ENCODE peak calls at places on chromosomes 13 and 19, in eight cellular contexts. S, G, D, I, W, Z, Y and A are unnamed samples.

GRCh38 chr19:1836458-1837221 is 11.6 kb downstream of the REXO1 start:
- DNase-seq in S (no peak), G (no peak), D (no peak), I (no peak), W (no peak), Z (no peak), Y (no peak), A (no peak)

GRCh38 chr19:31338069-31338767 is 11.0 kb downstream of the TSHZ3 start:
- DNase-seq in S (no peak), G (peak), D (peak), I (peak), W (peak), Z (no peak), Y (peak), A (peak)

GRCh38 chr19:4456843-4457653 is 546 bp downstream of the UBXN6 start:
- DNase-seq in S (peak), G (peak), D (peak), I (peak), W (peak), Z (peak), Y (no peak), A (peak)

GRCh38 chr19:47049307-47049700 is 880 bp upstream of the TMEM160 start:
- DNase-seq in S (peak), G (no peak), D (no peak), I (peak), W (no peak), Z (no peak), Y (no peak), A (peak)

GRCh38 chr13:59304596-59304995 is 859.1 kb downstream of the DIAPH3 start:
- DNase-seq in S (peak), G (no peak), D (peak), I (no peak), W (no peak), Z (no peak), Y (no peak), A (no peak)

GRCh38 chr13:24512208-24513068 is at the start of gene PARP4:
- DNase-seq in S (peak), G (peak), D (peak), I (peak), W (peak), Z (peak), Y (peak), A (peak)

GRCh38 chr13:31530883-31531282 is 208.4 kb upstream of the RXFP2 start:
- DNase-seq in S (no peak), G (no peak), D (no peak), I (no peak), W (no peak), Z (no peak), Y (no peak), A (no peak)

GRCh38 chr19:13960863-13961784 is 8.8 kb downstream of the DCAF15 start:
- DNase-seq in S (no peak), G (no peak), D (no peak), I (no peak), W (no peak), Z (no peak), Y (no peak), A (no peak)

GRCh38 chr13:60169239-60170031 is 5.7 kb upstream of the DIAPH3 start:
- DNase-seq in S (no peak), G (no peak), D (no peak), I (no peak), W (no peak), Z (no peak), Y (no peak), A (no peak)

GRCh38 chr19:31392514-31392913 is 43.3 kb upstream of the TSHZ3 start:
- DNase-seq in S (no peak), G (no peak), D (no peak), I (no peak), W (no peak), Z (no peak), Y (no peak), A (peak)

GRCh38 chr19:21568816-21569496 is 63.6 kb downstream of the ZNF429 start:
- DNase-seq in S (peak), G (peak), D (peak), I (peak), W (no peak), Z (peak), Y (peak), A (peak)

GRCh38 chr19:40241809-40242384 is 15.4 kb upstream of the CCNP start:
- DNase-seq in S (no peak), G (no peak), D (peak), I (peak), W (no peak), Z (no peak), Y (peak), A (peak)

GRCh38 chr13:39612023-39612637 is 9.1 kb upstream of the LHFPL6 start:
- DNase-seq in S (peak), G (peak), D (peak), I (peak), W (peak), Z (peak), Y (peak), A (peak)

GRCh38 chr19:29292146-29292545 is 79.2 kb upstream of the UQCRFS1 start:
- DNase-seq in S (no peak), G (no peak), D (no peak), I (no peak), W (no peak), Z (no peak), Y (no peak), A (no peak)

GRCh38 chr19:9032136-9032626 is 22.0 kb upstream of the MUC16 start:
- DNase-seq in S (peak), G (no peak), D (no peak), I (no peak), W (no peak), Z (no peak), Y (no peak), A (no peak)

GRCh38 chr19:10846500-10847202 is 1.6 kb upstream of the C19orf38 start:
- DNase-seq in S (no peak), G (no peak), D (no peak), I (no peak), W (no peak), Z (no peak), Y (no peak), A (no peak)

GRCh38 chr13:87078947-87079795 is 592.0 kb upstream of the SLITRK5 start:
- DNase-seq in S (no peak), G (no peak), D (no peak), I (no peak), W (no peak), Z (no peak), Y (no peak), A (no peak)

GRCh38 chr19:12656899-12657571 is 9.5 kb downstream of the MAN2B1 start:
- DNase-seq in S (peak), G (peak), D (peak), I (no peak), W (no peak), Z (no peak), Y (no peak), A (no peak)